ENCODE peak calls at places on chromosomes 7 and 10, in eight cellular contexts. F, G, B, D, A, U, W and O are unnamed samples. For H3K36me3, the result is how much of the 10 kb centered on the place peaks cover.

GRCh38 chr10:116712499-116712898 is 29.9 kb downstream of the HSPA12A start:
- DNase-seq in F (no peak), D (no peak), W (no peak), A (no peak), G (no peak), B (no peak), U (no peak), O (no peak)

GRCh38 chr10:644076-644942 is 45.2 kb downstream of the DIP2C start:
- DNase-seq in U (no peak), W (no peak), A (no peak), G (no peak), F (no peak), B (no peak), D (no peak), O (peak)

GRCh38 chr7:29593458-29593857 is 29.8 kb downstream of the PRR15 start:
- DNase-seq in A (no peak), G (no peak), B (no peak), U (no peak), D (peak), F (no peak), W (no peak), O (no peak)

GRCh38 chr10:1212571-1213141 is 156.5 kb downstream of the WDR37 start:
- DNase-seq in U (no peak), G (no peak), W (no peak), B (no peak), F (no peak), D (no peak), A (no peak), O (no peak)

GRCh38 chr10:36499696-36500095 is 625.7 kb upstream of the ANKRD30A start:
- DNase-seq in B (no peak), F (no peak), U (no peak), G (no peak), W (no peak), D (peak), A (no peak), O (no peak)

GRCh38 chr7:94182721-94183120 is 178.6 kb upstream of the BET1 start:
- DNase-seq in B (no peak), W (no peak), A (no peak), F (no peak), D (no peak), U (no peak), G (no peak), O (no peak)

GRCh38 chr10:49220031-49220430 is 31.8 kb upstream of the TMEM273 start:
- DNase-seq in F (peak), G (no peak), W (no peak), B (no peak), U (no peak), A (no peak), D (peak), O (no peak)

GRCh38 chr7:100577103-100577502 is 3.4 kb upstream of the SAP25 start:
- DNase-seq in G (no peak), U (no peak), A (no peak), B (no peak), W (no peak), D (no peak), F (no peak), O (no peak)

GRCh38 chr7:40348126-40348728 is 213.4 kb downstream of the SUGCT start:
- DNase-seq in G (no peak), W (no peak), D (no peak), U (no peak), A (no peak), B (no peak), F (peak), O (no peak)

GRCh38 chr7:155660059-155660757 is 15.7 kb downstream of the RBM33 start:
- DNase-seq in A (no peak), F (no peak), D (no peak), G (no peak), B (no peak), W (no peak), U (no peak), O (no peak)

GRCh38 chr10:101851411-101852116 is 8.0 kb upstream of the KCNIP2 start:
- DNase-seq in B (no peak), D (no peak), G (no peak), F (no peak), A (no peak), U (no peak), W (no peak), O (no peak)

GRCh38 chr7:46508541-46508940 is 587.5 kb upstream of the IGFBP3 start:
- DNase-seq in B (no peak), U (no peak), G (no peak), A (no peak), W (no peak), F (no peak), D (no peak), O (no peak)

GRCh38 chr10:29877798-29878491 is 181.4 kb downstream of the JCAD start:
- DNase-seq in A (no peak), W (no peak), U (no peak), B (no peak), D (no peak), F (no peak), G (no peak), O (no peak)

GRCh38 chr10:122286872-122287271 is 15.8 kb downstream of the BTBD16 start:
- DNase-seq in W (no peak), G (no peak), F (peak), A (peak), B (no peak), D (peak), U (no peak), O (no peak)

GRCh38 chr10:71712572-71713134 is 6.9 kb downstream of the C10orf105 start:
- DNase-seq in D (no peak), F (no peak), A (no peak), W (peak), G (no peak), U (no peak), B (no peak), O (no peak)

GRCh38 chr10:118342638-118343020 is 505 bp upstream of the FAM204A start:
- DNase-seq in A (no peak), D (no peak), B (no peak), F (no peak), W (no peak), G (no peak), U (no peak), O (no peak)

GRCh38 chr7:90518630-90519029 is 49.2 kb downstream of the PTTG1IP2 start:
- DNase-seq in W (no peak), A (no peak), G (no peak), D (peak), F (no peak), B (no peak), U (no peak), O (no peak)

GRCh38 chr7:90516257-90516656 is 46.8 kb downstream of the PTTG1IP2 start:
- DNase-seq in U (no peak), B (no peak), A (no peak), G (no peak), W (no peak), D (no peak), F (no peak), O (no peak)

GRCh38 chr7:90520484-90520883 is 51.0 kb downstream of the PTTG1IP2 start:
- DNase-seq in U (no peak), D (peak), W (no peak), G (no peak), F (no peak), A (peak), B (no peak), O (no peak)
- TF ChIP-seq CTCF in U (no peak), D (peak), W (no peak), G (no peak), F (peak), A (peak), B (peak), O (no peak)

GRCh38 chr10:68043030-68043429 is 32.1 kb downstream of the HERC4 start:
- DNase-seq in A (no peak), B (no peak), U (no peak), W (no peak), G (no peak), D (peak), F (no peak), O (no peak)
- H3K36me3 ChIP-seq in A (under half), B (under half), U (under half), W (under half), G (under half), D (under half), F (under half), O (under half)

GRCh38 chr7:151115836-151116418 is 29.7 kb downstream of the AGAP3 start:
- DNase-seq in U (no peak), D (peak), B (no peak), G (peak), A (peak), W (no peak), F (no peak), O (no peak)

GRCh38 chr7:151115121-151115835 is 29.0 kb downstream of the AGAP3 start:
- DNase-seq in F (no peak), D (peak), U (no peak), A (peak), W (no peak), G (no peak), B (no peak), O (no peak)

GRCh38 chr7:151114151-151115090 is 28.1 kb downstream of the AGAP3 start:
- DNase-seq in A (peak), B (no peak), G (peak), W (no peak), U (no peak), D (peak), F (no peak), O (no peak)

GRCh38 chr7:151110941-151111645 is 24.8 kb downstream of the AGAP3 start:
- DNase-seq in B (no peak), A (peak), U (peak), F (peak), W (peak), G (peak), D (peak), O (peak)

DNA sequence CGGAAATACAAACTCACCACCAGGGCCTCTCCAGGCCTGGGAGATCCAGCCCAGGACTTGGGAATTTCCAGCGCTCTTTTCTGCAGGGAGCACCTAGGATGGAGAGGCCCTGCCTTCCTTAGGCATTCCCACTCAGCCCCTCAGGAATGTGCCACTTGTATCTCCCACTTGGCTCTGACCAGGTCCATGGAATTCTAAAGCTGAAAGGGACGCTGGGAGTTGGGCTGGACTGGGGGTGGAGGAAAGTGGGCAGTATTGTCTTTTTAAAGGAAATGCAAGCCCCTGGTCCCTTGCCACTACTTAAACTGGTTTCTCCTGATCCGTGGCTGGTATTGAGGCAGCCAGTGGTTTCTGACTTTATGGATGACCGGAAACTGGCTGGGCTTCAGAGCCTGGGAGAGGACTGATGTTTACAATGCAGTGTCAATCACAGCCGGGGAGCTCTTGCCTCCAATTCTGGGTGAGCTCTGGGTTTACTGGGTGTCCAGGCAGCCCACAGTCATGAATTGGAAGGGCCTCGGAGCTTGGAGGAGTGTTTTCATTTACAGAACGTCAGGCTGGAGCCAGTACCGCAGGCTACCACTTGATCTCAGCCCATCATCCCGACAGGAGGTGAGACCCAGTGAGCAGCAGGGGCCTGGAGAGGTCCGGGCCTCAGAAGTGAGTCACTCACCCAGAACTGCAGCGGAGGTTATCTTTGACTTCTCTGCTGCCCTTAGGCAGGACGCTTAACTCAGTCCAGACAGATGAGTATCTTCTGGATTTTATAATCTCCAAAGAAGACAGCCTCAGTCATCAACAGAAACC is 27.3 kb downstream of the AGAP3 start:
- DNase-seq in F (peak), B (no peak), W (no peak), U (no peak), G (no peak), D (peak), A (peak), O (no peak)
- TF ChIP-seq CTCF in F (peak), B (no peak), W (no peak), U (no peak), G (no peak), D (no peak), A (no peak), O (no peak)

GRCh38 chr7:139022286-139022685 is 13.6 kb downstream of the ZC3HAV1L start:
- DNase-seq in G (no peak), F (no peak), U (no peak), D (no peak), B (no peak), A (no peak), W (no peak), O (no peak)

GRCh38 chr7:139029353-139029752 is 6.5 kb downstream of the ZC3HAV1L start:
- DNase-seq in B (no peak), D (no peak), F (no peak), A (no peak), U (no peak), W (no peak), G (no peak), O (no peak)

GRCh38 chr7:139032473-139032872 is 3.4 kb downstream of the ZC3HAV1L start:
- DNase-seq in D (no peak), G (no peak), B (no peak), U (no peak), W (no peak), F (no peak), A (no peak), O (no peak)

GRCh38 chr7:139023076-139023475 is 12.8 kb downstream of the ZC3HAV1L start:
- DNase-seq in B (no peak), F (no peak), D (no peak), W (no peak), U (no peak), G (no peak), A (no peak), O (no peak)

GRCh38 chr7:139026551-139026950 is 9.3 kb downstream of the ZC3HAV1L start:
- DNase-seq in B (no peak), U (no peak), F (no peak), A (no peak), G (no peak), D (no peak), W (no peak), O (no peak)
- H3K36me3 ChIP-seq in B (under half), U (under half), F (under half), A (under half), G (half or more), D (half or more), W (under half), O (under half)

DNA sequence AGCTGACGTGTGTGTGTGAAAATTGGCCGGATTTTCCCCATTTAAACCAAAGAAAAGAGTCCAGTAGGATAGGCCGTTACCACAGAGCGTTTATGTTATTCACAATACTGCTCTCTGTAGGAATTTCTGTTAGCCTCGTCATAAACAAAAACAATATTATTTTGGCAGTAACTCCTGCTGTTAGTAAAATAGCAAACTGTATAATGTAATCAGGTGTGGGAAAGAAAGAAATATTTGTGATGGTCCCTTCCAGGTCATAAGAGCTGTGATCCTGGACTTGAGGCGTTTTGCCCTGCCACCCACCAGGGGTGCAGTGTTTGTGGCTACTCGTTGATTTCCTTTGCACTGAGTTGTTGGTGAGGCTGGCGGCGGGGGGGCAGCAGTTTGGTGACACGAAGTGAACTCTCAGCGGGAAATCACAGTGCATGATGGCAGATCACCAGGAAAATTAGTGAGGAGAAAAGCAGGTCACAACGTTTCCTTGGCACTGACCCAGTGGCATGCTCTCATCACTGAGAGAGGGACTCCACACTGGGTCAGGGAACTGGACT is 2.8 kb downstream of the EEPD1 start:
- DNase-seq in F (no peak), U (no peak), B (no peak), W (no peak), G (peak), D (peak), A (peak), O (peak)
- TF ChIP-seq CTCF in F (peak), U (no peak), B (peak), W (no peak), G (no peak), D (peak), A (no peak), O (no peak)

DNA sequence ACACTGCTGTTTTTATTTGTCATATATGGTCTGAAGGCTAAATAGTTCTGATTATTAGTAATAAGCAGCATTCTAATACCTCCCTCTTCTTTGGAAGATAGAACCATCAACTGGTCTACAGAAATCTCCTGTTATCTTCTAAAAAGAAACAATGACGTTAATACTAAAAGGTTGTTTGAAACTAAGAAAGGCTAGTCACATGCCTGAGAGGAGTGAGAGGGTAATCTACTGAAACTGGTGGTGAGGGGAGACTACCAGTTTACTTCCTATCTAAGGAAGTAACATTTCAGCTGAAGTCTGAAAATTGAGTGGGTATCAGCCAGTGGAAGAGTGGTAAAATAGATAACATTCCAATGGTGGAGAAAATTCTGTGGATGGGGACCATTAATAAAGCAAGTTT is 48.4 kb downstream of the FGFBP3 start:
- DNase-seq in D (no peak), U (no peak), A (no peak), B (no peak), W (no peak), F (no peak), G (no peak), O (no peak)
- H3K36me3 ChIP-seq in D (under half), U (under half), A (under half), B (half or more), W (half or more), F (under half), G (half or more), O (under half)

GRCh38 chr10:132395704-132396494 is 1.1 kb upstream of the PWWP2B start:
- DNase-seq in G (peak), D (no peak), A (peak), U (no peak), F (no peak), W (peak), B (no peak), O (peak)

GRCh38 chr10:132394936-132395703 is 1.9 kb upstream of the PWWP2B start:
- DNase-seq in G (no peak), W (no peak), A (no peak), D (no peak), U (no peak), F (no peak), B (no peak), O (peak)

GRCh38 chr10:132397671-132398565 is 918 bp downstream of the PWWP2B start:
- DNase-seq in G (peak), W (peak), B (no peak), D (peak), A (peak), F (no peak), U (no peak), O (peak)

GRCh38 chr10:132397036-132397541 is at the start of gene PWWP2B:
- DNase-seq in W (peak), B (no peak), A (peak), U (no peak), F (no peak), D (peak), G (peak), O (peak)

DNA sequence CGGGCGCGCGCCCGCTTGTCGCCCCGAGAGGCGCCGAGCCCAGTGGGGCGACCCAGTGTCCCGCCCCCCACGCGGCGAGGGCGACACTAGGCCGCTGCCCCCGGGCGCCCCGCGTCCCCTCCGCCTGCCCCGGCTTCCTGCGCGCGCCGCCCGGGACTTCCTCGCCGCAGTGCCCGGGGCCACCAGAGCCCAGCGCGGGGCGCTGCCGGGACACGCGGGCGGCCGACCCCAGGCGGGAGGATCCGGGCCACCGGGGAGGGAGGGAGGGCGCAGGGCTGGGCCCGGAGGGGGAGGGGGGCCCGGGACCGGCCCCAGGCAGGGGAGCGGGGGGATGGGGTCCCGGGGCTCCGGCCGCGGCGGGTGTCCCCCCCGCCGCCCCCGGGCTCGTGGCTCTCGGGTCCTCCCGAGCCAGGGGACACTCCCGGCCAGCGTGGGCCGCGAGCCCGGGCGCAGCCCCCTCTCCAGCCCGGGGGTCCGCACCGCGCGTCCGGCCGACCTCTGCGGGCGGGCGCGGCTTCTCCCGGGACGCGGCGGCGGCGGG is 435 bp upstream of the PWWP2B start:
- DNase-seq in B (no peak), D (peak), A (peak), U (no peak), W (peak), F (no peak), G (peak), O (peak)
- TF ChIP-seq CTCF in B (no peak), D (no peak), A (peak), U (peak), W (peak), F (peak), G (no peak), O (peak)

DNA sequence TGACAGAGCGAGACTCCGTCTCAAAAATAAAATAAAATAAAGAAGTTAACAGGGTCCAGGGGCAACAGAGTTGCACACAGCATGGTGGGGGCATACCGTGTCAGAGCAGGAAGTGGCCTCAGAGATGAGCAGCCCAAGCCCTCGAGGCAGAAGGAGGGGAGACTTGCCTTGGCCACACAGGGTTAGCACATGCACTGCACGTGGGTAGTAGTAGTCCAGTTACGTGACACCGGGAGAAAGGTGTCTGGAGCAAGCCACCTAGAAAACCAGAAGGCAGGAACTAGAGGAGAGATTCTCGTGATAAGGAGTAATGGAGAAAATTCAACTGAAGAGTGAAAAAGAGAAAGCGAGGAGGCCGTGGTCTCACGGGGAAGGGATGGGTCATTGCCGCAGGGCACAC is 9.8 kb upstream of the DENND2A start:
- DNase-seq in B (no peak), U (no peak), D (no peak), F (no peak), W (no peak), A (no peak), G (no peak), O (peak)
- H3K36me3 ChIP-seq in B (under half), U (under half), D (under half), F (under half), W (under half), A (under half), G (under half), O (under half)